ENCODE peak calls at places on chromosome 12, in eight cellular contexts. D is Karpas-422, J is WERI-Rb-1, H is right cardiac atrium, F is mesenchymal stem cell, V is uterus, E is AG04450, R is substantia nigra. K is an unnamed sample.

GRCh38 chr12:121711925-121712461 is 559 bp upstream of the TMEM120B start:
- DNase-seq in V (peak), D (peak), E (no peak), H (peak), F (no peak), J (peak), R (no peak), K (peak)

GRCh38 chr12:1300460-1300859 is 293.9 kb downstream of the FBXL14 start:
- DNase-seq in J (no peak), H (no peak), D (no peak), R (no peak), E (no peak), F (no peak), V (no peak), K (no peak)

GRCh38 chr12:13099066-13099909 is 4.2 kb downstream of the GSG1 start:
- DNase-seq in H (peak), F (peak), R (no peak), E (no peak), V (peak), D (peak), J (no peak), K (peak)

GRCh38 chr12:63206908-63207307 is 55.9 kb upstream of the AVPR1A start:
- DNase-seq in V (peak), J (no peak), F (peak), R (no peak), H (peak), D (no peak), E (no peak), K (peak)

GRCh38 chr12:119505001-119505400 is 88.6 kb upstream of the TMEM233 start:
- DNase-seq in R (no peak), D (no peak), F (no peak), J (no peak), V (no peak), H (no peak), E (no peak), K (peak)

GRCh38 chr12:18141583-18141982 is 51.6 kb upstream of the RERGL start:
- DNase-seq in F (no peak), V (no peak), J (no peak), R (no peak), H (no peak), D (no peak), E (no peak), K (peak)

GRCh38 chr12:10959777-10960176 is 20.7 kb upstream of the TAS2R14 start:
- DNase-seq in F (no peak), R (no peak), H (no peak), D (no peak), E (no peak), V (no peak), J (no peak), K (no peak)

GRCh38 chr12:37543966-37544668 is 772.5 kb upstream of the ALG10B start:
- DNase-seq in E (no peak), D (no peak), V (no peak), J (no peak), H (no peak), R (no peak), F (no peak), K (no peak)

GRCh38 chr12:51726931-51727330 is 121.6 kb downstream of the FIGNL2 start:
- DNase-seq in H (no peak), F (no peak), J (no peak), V (no peak), E (no peak), R (no peak), D (no peak), K (no peak)

GRCh38 chr12:113019045-113019444 is 37.5 kb upstream of the DTX1 start:
- DNase-seq in R (no peak), E (no peak), V (no peak), H (no peak), D (no peak), J (no peak), F (no peak), K (peak)

GRCh38 chr12:102503056-102503681 is 22.8 kb upstream of the IGF1 start:
- DNase-seq in J (no peak), E (no peak), F (no peak), D (no peak), H (no peak), V (no peak), R (no peak), K (no peak)

GRCh38 chr12:77893918-77894317 is 63.2 kb downstream of the NAV3 start:
- DNase-seq in R (no peak), H (no peak), F (peak), D (no peak), V (no peak), E (no peak), J (no peak), K (peak)

GRCh38 chr12:67910360-67911292 is 78.6 kb upstream of the IFNG-AS1 start:
- DNase-seq in H (no peak), J (no peak), F (peak), R (no peak), D (no peak), V (no peak), E (peak), K (peak)

GRCh38 chr12:106774808-106775524 is 484 bp downstream of the RIC8B start:
- DNase-seq in H (no peak), V (no peak), F (no peak), D (no peak), R (no peak), J (no peak), E (no peak), K (peak)

GRCh38 chr12:121467638-121468403 is 67.9 kb downstream of the RNF34 start:
- DNase-seq in V (peak), J (no peak), R (no peak), F (peak), H (no peak), E (no peak), D (peak), K (no peak)

GRCh38 chr12:91606662-91607377 is 424.2 kb upstream of the DCN start:
- DNase-seq in H (no peak), F (no peak), V (no peak), D (no peak), J (no peak), R (no peak), E (no peak), K (no peak)

GRCh38 chr12:110858848-110859247 is 12.1 kb downstream of the CCDC63 start:
- DNase-seq in J (no peak), F (no peak), R (no peak), V (no peak), D (no peak), H (no peak), E (no peak), K (no peak)

GRCh38 chr12:42496886-42497285 is 92.7 kb downstream of the PRICKLE1 start:
- DNase-seq in F (no peak), H (no peak), V (no peak), E (no peak), D (no peak), R (no peak), J (no peak), K (no peak)

GRCh38 chr12:98698603-98699463 is 53.7 kb downstream of the APAF1 start:
- DNase-seq in E (peak), F (peak), V (peak), J (peak), R (peak), H (peak), D (peak), K (peak)

GRCh38 chr12:113813229-113813541 is 152.9 kb downstream of the RBM19 start:
- DNase-seq in D (no peak), E (no peak), H (no peak), V (no peak), J (no peak), F (no peak), R (no peak), K (no peak)

GRCh38 chr12:122244565-122245371 is 18.9 kb upstream of the DIABLO start:
- DNase-seq in H (no peak), J (no peak), R (no peak), E (no peak), V (no peak), D (no peak), F (no peak), K (no peak)

GRCh38 chr12:59650594-59651229 is 54.9 kb downstream of the SLC16A7 start:
- DNase-seq in V (no peak), F (no peak), R (no peak), H (no peak), E (no peak), J (no peak), D (no peak), K (no peak)

GRCh38 chr12:128727461-128727860 is 96.3 kb downstream of the SLC15A4 start:
- DNase-seq in F (no peak), V (no peak), J (no peak), D (no peak), E (no peak), R (no peak), H (no peak), K (peak)

GRCh38 chr12:2356601-2357125 is 303.9 kb downstream of the CACNA1C start:
- DNase-seq in H (no peak), V (no peak), D (no peak), F (no peak), J (no peak), R (no peak), E (no peak), K (no peak)

GRCh38 chr12:100987552-100988277 is 193.1 kb downstream of the ANO4 start:
- DNase-seq in H (no peak), J (peak), V (no peak), F (peak), D (peak), R (no peak), E (peak), K (peak)

GRCh38 chr12:19462441-19462840 is 23.1 kb downstream of the AEBP2 start:
- DNase-seq in F (no peak), D (no peak), V (no peak), E (no peak), R (no peak), J (no peak), H (no peak), K (no peak)

GRCh38 chr12:77247542-77247941 is 182.2 kb upstream of the E2F7 start:
- DNase-seq in E (no peak), F (no peak), V (no peak), R (no peak), D (no peak), H (peak), J (no peak), K (no peak)

GRCh38 chr12:96986883-96987523 is 79.9 kb downstream of the NEDD1 start:
- DNase-seq in E (no peak), H (no peak), J (no peak), D (peak), F (peak), V (no peak), R (no peak), K (peak)

GRCh38 chr12:25458047-25458552 is 95.0 kb downstream of the LMNTD1 start:
- DNase-seq in F (peak), H (no peak), E (peak), J (no peak), D (no peak), V (no peak), R (no peak), K (peak)

GRCh38 chr12:124568431-124569374 is 1.3 kb upstream of the NCOR2 start:
- DNase-seq in E (peak), J (peak), R (peak), H (peak), V (peak), D (peak), F (peak), K (peak)

GRCh38 chr12:1332327-1332726 is 262.1 kb downstream of the FBXL14 start:
- DNase-seq in F (no peak), V (no peak), J (no peak), H (no peak), D (no peak), E (no peak), R (no peak), K (peak)

GRCh38 chr12:537772-538171 is 78.0 kb downstream of the B4GALNT3 start:
- DNase-seq in J (no peak), D (no peak), R (no peak), V (no peak), F (no peak), E (no peak), H (no peak), K (peak)

GRCh38 chr12:55723516-55724225 is 3.5 kb downstream of the RDH5 start:
- DNase-seq in V (no peak), R (no peak), D (no peak), E (no peak), J (no peak), F (no peak), H (no peak), K (no peak)

DNA sequence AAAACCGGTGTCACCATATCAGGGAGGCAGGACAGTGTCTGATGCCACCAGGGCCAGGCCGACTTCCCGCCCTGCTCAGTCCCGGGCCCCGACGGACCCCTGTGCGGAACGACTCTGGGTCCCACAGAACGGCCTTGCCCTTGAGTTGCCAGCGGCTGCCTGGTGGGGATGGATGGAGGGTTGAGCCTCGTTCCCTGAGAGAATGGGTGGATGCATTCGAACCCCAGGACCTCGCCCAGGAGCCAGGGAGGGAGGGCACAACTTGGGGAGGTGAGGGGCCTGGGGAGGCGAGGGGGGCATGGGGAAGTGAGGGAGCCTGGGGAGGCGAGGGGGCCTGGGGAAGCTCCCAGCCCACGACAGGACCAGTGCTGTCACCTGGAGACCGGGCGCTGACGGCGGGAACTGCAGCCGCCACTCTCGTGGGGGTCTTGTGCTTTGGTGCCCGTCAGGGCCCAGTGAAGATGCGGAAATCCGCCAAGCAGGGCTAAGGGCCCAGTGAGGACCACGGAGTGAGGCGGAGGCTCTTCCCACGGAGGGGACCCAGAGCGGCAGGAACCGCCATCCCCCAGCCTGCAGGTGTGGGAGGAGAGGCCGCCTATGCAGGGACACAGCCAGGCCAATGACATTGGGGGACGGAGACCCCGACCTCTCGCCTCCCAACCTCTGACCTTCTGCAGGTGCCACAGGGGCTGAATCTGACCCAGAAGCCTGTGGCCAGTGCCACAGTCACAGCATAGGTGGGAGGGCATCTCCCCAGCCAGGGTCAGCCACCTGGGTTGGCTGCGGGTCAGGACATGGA is 74.4 kb upstream of the GALNT9 start:
- DNase-seq in D (no peak), V (no peak), H (peak), J (no peak), F (no peak), E (no peak), R (no peak), K (no peak)
- H3K27ac ChIP-seq in D (no peak), V (no peak), H (no peak), J (no peak), F (no peak), E (no peak), R (no peak), K (no peak)

GRCh38 chr12:7128681-7129593 is at the start of gene RBP5:
- DNase-seq in R (no peak), V (peak), E (no peak), H (peak), F (no peak), D (no peak), J (no peak), K (no peak)
- H3K27ac ChIP-seq in R (peak), V (peak), E (peak), H (no peak), F (no peak), D (no peak), J (peak), K (no peak)

GRCh38 chr12:108101605-108102175 is 27.4 kb upstream of the WSCD2 start:
- DNase-seq in R (no peak), F (no peak), D (no peak), V (no peak), J (no peak), H (no peak), E (no peak), K (no peak)
- H3K27ac ChIP-seq in R (no peak), F (no peak), D (no peak), V (no peak), J (no peak), H (no peak), E (no peak), K (no peak)

DNA sequence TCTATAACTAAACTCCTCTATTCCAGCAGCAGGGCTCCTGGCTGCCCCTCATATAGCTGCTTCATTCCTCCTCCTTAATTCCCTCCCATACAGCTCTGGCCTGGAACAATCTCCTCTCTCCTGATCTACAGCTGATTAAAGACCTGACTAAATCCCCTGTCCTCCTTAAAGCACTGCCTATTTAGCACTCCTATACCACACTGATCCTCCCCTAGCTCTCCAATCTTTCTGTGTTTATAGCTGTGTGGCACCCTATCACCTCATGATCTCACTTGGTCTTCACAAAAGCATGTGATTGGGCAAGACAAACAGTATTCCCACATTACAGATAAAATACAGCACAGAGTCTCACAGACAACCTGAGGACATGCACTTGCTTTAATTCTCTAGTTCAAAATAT is 17.4 kb downstream of the FMNL3 start:
- DNase-seq in D (no peak), V (no peak), H (no peak), R (no peak), E (no peak), J (peak), F (no peak), K (no peak)
- H3K27ac ChIP-seq in D (no peak), V (no peak), H (no peak), R (no peak), E (no peak), J (no peak), F (no peak), K (no peak)